ENCODE peak calls at places on chromosome 10, in eight cellular contexts. N, A, M, V, Q, L, R and C are unnamed samples.

GRCh38 chr10:22666287-22667092 is 47.9 kb downstream of the PIP4K2A start:
- DNase-seq in V (peak; percentile 58), L (no peak), R (no peak), M (no peak), A (peak; percentile 62), N (no peak), Q (no peak), C (no peak)

GRCh38 chr10:110007171-110007700 is 548 bp upstream of the ADD3 start:
- DNase-seq in N (no peak), L (peak; percentile 84), R (no peak), V (no peak), Q (no peak), A (peak; percentile 21), M (peak; percentile 35), C (no peak)

GRCh38 chr10:62545667-62546066 is 171.5 kb downstream of the ZNF365 start:
- DNase-seq in R (peak; percentile 20), N (no peak), Q (peak; percentile 24), V (no peak), A (peak; percentile 39), L (no peak), M (no peak), C (no peak)

GRCh38 chr10:96598841-96599240 is 12.0 kb upstream of the TM9SF3 start:
- DNase-seq in N (no peak), Q (no peak), A (no peak), R (no peak), L (no peak), M (no peak), V (no peak), C (no peak)

GRCh38 chr10:112565434-112566053 is 118.5 kb downstream of the VTI1A start:
- DNase-seq in V (peak; percentile 30), M (peak; percentile 47), Q (peak; percentile 19), N (peak; percentile 49), A (peak; percentile 72), L (no peak), R (peak; percentile 15), C (peak; percentile 26)

GRCh38 chr10:66180651-66181318 is 745.1 kb upstream of the LRRTM3 start:
- DNase-seq in A (peak; percentile 52), Q (no peak), M (peak; percentile 16), V (no peak), R (peak; percentile 8), L (no peak), N (peak; percentile 20), C (no peak)

GRCh38 chr10:79246606-79247275 is 100.5 kb upstream of the PPIF start:
- DNase-seq in L (peak; percentile 86), R (peak; percentile 86), M (no peak), Q (peak; percentile 80), N (no peak), V (no peak), A (no peak), C (no peak)

GRCh38 chr10:125006921-125007391 is 65.0 kb downstream of the ZRANB1 start:
- DNase-seq in V (no peak), L (peak; percentile 72), A (peak; percentile 46), R (no peak), N (no peak), M (no peak), Q (peak; percentile 16), C (no peak)

GRCh38 chr10:91162050-91162494 is 58.4 kb upstream of the PCGF5 start:
- DNase-seq in A (peak; percentile 46), Q (peak; percentile 45), R (peak; percentile 25), N (no peak), L (no peak), M (peak; percentile 32), V (no peak), C (no peak)

GRCh38 chr10:91164520-91165065 is 55.9 kb upstream of the PCGF5 start:
- DNase-seq in R (no peak), L (no peak), N (no peak), M (no peak), V (no peak), Q (no peak), A (peak; percentile 56), C (no peak)

GRCh38 chr10:91162495-91163268 is 57.8 kb upstream of the PCGF5 start:
- DNase-seq in Q (peak; percentile 75), N (peak; percentile 80), V (peak; percentile 82), L (peak; percentile 84), R (peak; percentile 79), M (peak; percentile 43), A (peak; percentile 40), C (peak; percentile 96)

GRCh38 chr10:91163269-91163708 is 57.2 kb upstream of the PCGF5 start:
- DNase-seq in M (peak; percentile 14), N (peak; percentile 63), V (peak; percentile 61), L (no peak), A (peak; percentile 62), R (peak; percentile 71), Q (peak; percentile 63), C (peak; percentile 50)

DNA sequence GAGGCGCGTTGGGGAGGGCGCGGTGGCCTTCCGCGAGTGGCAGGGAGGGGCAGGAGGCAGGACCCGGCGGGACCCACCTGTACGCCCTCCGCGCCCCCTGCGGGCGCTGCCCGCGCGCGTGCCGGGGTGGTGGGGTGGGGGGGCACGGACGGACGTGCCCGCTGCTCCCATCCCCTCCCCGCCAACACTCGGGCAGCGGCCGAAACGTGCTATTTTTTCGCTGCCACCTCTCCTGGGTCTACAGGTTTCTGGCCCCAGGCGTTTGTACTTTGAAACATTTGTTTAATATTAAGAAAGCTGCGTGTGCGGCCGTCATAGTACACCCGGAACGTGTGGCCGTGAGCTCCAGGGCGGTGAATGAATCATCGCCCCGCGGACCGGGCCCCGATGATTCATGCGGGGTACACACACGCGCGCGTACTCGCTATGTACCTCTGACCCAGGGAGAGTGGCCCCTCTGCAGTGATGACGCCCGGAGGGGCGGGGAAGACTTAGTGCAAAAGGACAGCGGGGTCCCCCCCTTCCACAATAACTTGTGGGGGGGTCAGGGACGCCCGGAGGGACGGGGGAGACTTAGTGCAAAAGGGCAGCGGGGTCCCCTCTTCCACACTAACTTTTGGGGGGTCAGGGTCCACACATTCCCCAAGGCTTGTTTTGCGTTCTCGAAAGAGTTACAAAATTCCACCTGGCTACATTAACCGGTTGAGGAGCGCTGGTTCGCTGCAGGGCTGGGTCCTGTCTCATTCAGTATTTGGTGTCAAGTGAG is 56.6 kb upstream of the PCGF5 start:
- DNase-seq in L (peak; percentile 89), V (peak; percentile 75), N (peak; percentile 70), M (peak; percentile 76), Q (peak; percentile 85), A (peak; percentile 93), R (peak; percentile 41), C (peak; percentile 89)
- TF ChIP-seq POLR2A in L (no peak), V (no peak), N (peak; percentile 27), M (no peak), Q (peak; percentile 37), A (peak; percentile 72), R (no peak), C (no peak)

DNA sequence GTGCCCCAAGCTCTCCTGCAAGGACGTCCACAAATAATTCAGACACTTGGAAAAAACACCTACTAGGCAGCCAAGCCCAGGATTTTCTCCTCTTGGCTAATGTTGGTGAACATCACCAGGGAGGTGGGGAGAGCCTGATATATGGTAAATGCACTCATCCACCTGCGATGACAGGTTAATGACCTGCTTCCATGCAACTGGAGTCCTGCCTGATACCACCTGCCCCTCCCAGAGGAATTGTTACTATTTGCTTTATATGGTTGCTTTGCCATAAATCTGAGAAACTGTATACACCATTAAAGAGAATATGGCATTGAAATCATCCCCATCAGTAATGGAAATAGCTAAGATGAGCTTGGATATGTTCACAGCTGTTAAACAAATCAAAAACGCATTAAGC is 208.2 kb downstream of the PRPF18 start:
- DNase-seq in A (no peak), M (no peak), N (no peak), L (no peak), Q (no peak), R (no peak), V (no peak), C (no peak)
- H3K27ac ChIP-seq in A (no peak overlapping the region), M (no peak overlapping the region), N (no peak overlapping the region), L (no peak overlapping the region), Q (no peak overlapping the region), R (no peak overlapping the region), V (no peak overlapping the region), C (no peak overlapping the region)

GRCh38 chr10:75592014-75592842 is 160.8 kb downstream of the LRMDA start:
- DNase-seq in R (no peak), L (no peak), M (no peak), Q (no peak), N (no peak), V (no peak), A (no peak), C (no peak)

GRCh38 chr10:75596930-75597629 is 165.7 kb downstream of the LRMDA start:
- DNase-seq in N (no peak), R (no peak), L (no peak), M (no peak), V (no peak), Q (no peak), A (no peak), C (no peak)

GRCh38 chr10:75589895-75590654 is 158.7 kb downstream of the LRMDA start:
- DNase-seq in L (no peak), Q (no peak), V (no peak), R (no peak), A (no peak), N (no peak), M (no peak), C (no peak)

GRCh38 chr10:75592888-75593643 is 161.6 kb downstream of the LRMDA start:
- DNase-seq in L (no peak), Q (no peak), M (no peak), R (peak; percentile 32), N (no peak), V (no peak), A (no peak), C (no peak)

DNA sequence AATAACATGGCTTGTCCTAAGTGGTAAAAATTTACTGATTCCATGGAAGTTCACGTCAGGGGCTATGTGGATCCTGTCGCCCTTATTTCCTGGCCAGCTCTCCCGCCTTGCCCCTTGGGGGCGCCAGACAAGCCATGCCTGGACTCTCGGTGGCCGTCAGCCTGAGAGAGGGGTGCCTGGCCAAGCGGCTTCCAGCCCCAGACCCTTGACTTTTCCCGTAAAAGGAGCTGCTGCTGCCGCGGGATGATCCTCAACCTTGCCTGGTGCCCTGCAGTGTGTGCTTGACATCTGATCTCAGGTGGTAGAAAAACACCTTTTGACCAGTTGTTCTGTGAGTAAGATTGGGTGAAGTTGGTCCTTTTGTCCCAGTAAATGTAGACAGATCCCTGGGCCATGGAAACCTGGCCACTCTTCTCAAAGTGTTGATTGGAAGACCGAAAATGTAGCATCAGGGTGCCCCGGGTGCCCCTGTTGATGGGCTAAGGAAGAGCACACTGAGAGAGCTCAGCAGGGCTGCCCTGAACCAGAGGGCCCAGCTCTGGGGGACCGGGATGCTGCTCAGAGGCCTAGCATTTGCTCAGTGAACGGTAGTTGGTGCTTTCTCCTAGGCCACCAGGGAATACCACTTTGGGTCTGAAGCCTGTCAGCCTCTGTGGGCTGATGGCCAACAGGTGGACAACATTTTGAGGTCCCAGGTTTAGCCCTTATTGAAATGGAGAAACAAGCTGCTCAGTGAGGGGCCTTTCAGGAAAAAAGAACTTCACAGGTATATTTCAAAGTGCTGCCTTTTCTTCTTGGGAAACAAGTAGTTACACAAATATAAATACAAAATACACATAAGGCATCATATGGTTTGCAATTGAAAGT is 162.5 kb downstream of the LRMDA start:
- DNase-seq in Q (no peak), N (no peak), V (no peak), A (no peak), M (no peak), R (no peak), L (no peak), C (no peak)
- TF ChIP-seq CTCF in Q (no peak), N (peak; percentile 21), V (no peak), A (no peak), M (peak; percentile 6), R (no peak), L (no peak), C (no peak)

DNA sequence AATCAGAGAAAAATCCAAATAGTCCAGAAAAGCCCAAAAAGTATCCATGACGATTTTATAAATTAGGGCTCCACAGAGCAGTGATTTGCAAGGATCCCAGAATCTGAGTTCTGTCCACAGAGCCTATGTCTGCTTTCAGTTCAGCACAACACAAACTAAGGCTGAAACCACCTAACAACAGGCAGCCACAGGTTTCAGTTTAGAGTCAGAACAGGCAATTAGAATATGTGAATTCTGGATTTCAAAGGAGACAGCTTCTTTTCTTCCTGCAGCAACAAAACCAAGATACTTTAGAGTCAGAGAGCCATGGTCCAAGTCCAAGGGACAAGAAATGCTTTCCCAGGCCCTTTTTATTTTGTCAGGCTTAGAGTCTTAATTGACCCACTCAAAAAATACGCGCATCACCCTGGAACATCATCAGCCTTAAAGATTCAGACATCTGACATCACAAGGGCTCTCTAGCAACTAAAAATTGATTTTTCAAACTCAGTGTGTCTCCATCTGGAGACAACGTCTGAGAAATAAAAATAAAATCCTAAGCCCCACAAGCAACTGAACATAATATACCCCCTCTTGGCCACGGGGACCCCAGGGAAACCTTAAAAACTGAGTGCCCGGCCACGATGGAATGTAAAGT is 23.7 kb downstream of the IFIT3 start:
- DNase-seq in M (no peak), Q (no peak), V (no peak), L (no peak), R (no peak), N (no peak), A (peak; percentile 44), C (no peak)
- TF ChIP-seq POLR2A in M (no peak), Q (no peak), V (no peak), L (no peak), R (no peak), N (no peak), A (no peak), C (no peak)